ENCODE peak calls at places on chromosomes 13 and 19, in six cellular contexts. O, R, Q, N, P and U are unnamed samples.

GRCh38 chr19:34128558-34129250 is 43.6 kb upstream of the LSM14A start:
- DNase-seq in O (no peak), N (peak; percentile 62), P (no peak), Q (no peak), R (no peak), U (no peak)

GRCh38 chr19:13506550-13506878 is 235 bp upstream of the CACNA1A start:
- DNase-seq in R (peak; percentile 54), N (no peak), O (no peak), P (no peak), Q (no peak), U (no peak)

GRCh38 chr13:20828540-20829364 is 55.0 kb upstream of the EEF1AKMT1 start:
- DNase-seq in P (peak; percentile 45), O (no peak), N (peak; percentile 63), R (peak; percentile 64), Q (no peak), U (no peak)

GRCh38 chr19:45878043-45878794 is 7.7 kb downstream of the IRF2BP1 start:
- DNase-seq in N (no peak), O (no peak), R (no peak), P (no peak), Q (no peak), U (no peak)

GRCh38 chr13:19601749-19602725 is 31.4 kb upstream of the MPHOSPH8 start:
- DNase-seq in Q (no peak), N (no peak), O (peak; percentile 24), R (peak; percentile 27), P (peak; percentile 48), U (peak; percentile 18)

GRCh38 chr13:32409561-32410440 is 18.1 kb downstream of the N4BP2L1 start:
- DNase-seq in P (no peak), N (peak; percentile 24), Q (no peak), R (peak; percentile 63), O (no peak), U (no peak)

GRCh38 chr19:27865927-27866777 is 1346.8 kb downstream of the UQCRFS1 start:
- DNase-seq in Q (no peak), O (no peak), N (no peak), P (no peak), R (no peak), U (no peak)

GRCh38 chr13:37136187-37136586 is 30.7 kb upstream of the CSNK1A1L start:
- DNase-seq in N (peak; percentile 57), O (no peak), R (peak; percentile 17), Q (no peak), P (no peak), U (no peak)

GRCh38 chr19:27753622-27754021 is 1459.3 kb downstream of the UQCRFS1 start:
- DNase-seq in R (no peak), P (no peak), N (no peak), Q (no peak), O (no peak), U (no peak)

GRCh38 chr19:7502552-7502951 is 13.4 kb upstream of the ZNF358 start:
- DNase-seq in R (no peak), Q (no peak), N (no peak), P (no peak), O (no peak), U (no peak)

GRCh38 chr19:29680447-29680846 is 15.2 kb downstream of the PLEKHF1 start:
- DNase-seq in P (no peak), N (no peak), Q (no peak), O (no peak), R (no peak), U (peak; percentile 85)

GRCh38 chr19:41134616-41135015 is 20.4 kb downstream of the CYP2F1 start:
- DNase-seq in R (no peak), N (no peak), Q (no peak), P (no peak), O (no peak), U (no peak)

GRCh38 chr13:112174476-112175110 is 107.6 kb downstream of the SOX1 start:
- DNase-seq in R (no peak), P (no peak), N (no peak), O (no peak), Q (no peak), U (no peak)

GRCh38 chr19:14406645-14407331 is 12.4 kb downstream of the DDX39A start:
- DNase-seq in P (no peak), Q (no peak), O (no peak), N (no peak), R (no peak), U (peak; percentile 21)

GRCh38 chr13:32419862-32420261 is 8.1 kb downstream of the N4BP2L1 start:
- DNase-seq in P (no peak), N (no peak), R (no peak), Q (no peak), O (no peak), U (no peak)

GRCh38 chr19:33110201-33110910 is 21.6 kb upstream of the WDR88 start:
- DNase-seq in Q (no peak), P (peak; percentile 19), R (peak; percentile 87), O (no peak), N (peak; percentile 58), U (no peak)

GRCh38 chr13:39119422-39119821 is 81.2 kb downstream of the NHLRC3 start:
- DNase-seq in R (no peak), N (no peak), P (no peak), Q (no peak), O (no peak), U (no peak)

GRCh38 chr13:28568286-28568685 is 73.4 kb upstream of the FLT1 start:
- DNase-seq in Q (no peak), R (peak; percentile 62), P (no peak), O (peak; percentile 29), N (no peak), U (no peak)

GRCh38 chr13:91166714-91167511 is 180.6 kb upstream of the MIR17HG start:
- DNase-seq in Q (no peak), N (no peak), R (no peak), O (no peak), P (no peak), U (no peak)

GRCh38 chr19:31988256-31988655 is 357.2 kb upstream of the ZNF507 start:
- DNase-seq in Q (no peak), R (no peak), O (no peak), P (no peak), N (no peak), U (no peak)

GRCh38 chr19:12838893-12839656 is 760 bp downstream of the MAST1 start:
- DNase-seq in Q (no peak), R (no peak), O (no peak), N (no peak), P (no peak), U (no peak)

GRCh38 chr13:24116103-24116502 is 44.4 kb upstream of the SPATA13 start:
- DNase-seq in Q (no peak), R (no peak), P (no peak), O (no peak), N (no peak), U (no peak)

GRCh38 chr19:34274827-34275625 is 20.7 kb downstream of the GARRE1 start:
- DNase-seq in P (peak; percentile 59), O (no peak), N (peak; percentile 93), R (peak; percentile 96), Q (no peak), U (no peak)

GRCh38 chr13:36998624-36999041 is 507 bp downstream of the ALG5 start:
- DNase-seq in Q (no peak), R (no peak), O (no peak), P (peak; percentile 5), N (no peak), U (peak; percentile 27)

GRCh38 chr13:31200636-31200970 is 828 bp downstream of the B3GLCT start:
- DNase-seq in P (no peak), N (peak; percentile 5), Q (no peak), O (peak; percentile 37), R (no peak), U (no peak)

GRCh38 chr19:8151499-8152035 is 2.2 kb upstream of the FBN3 start:
- DNase-seq in Q (no peak), P (no peak), O (no peak), R (no peak), N (no peak), U (no peak)

GRCh38 chr19:4620675-4621074 is 18.6 kb upstream of the TNFAIP8L1 start:
- DNase-seq in Q (no peak), O (no peak), N (no peak), P (no peak), R (no peak), U (no peak)

GRCh38 chr19:3415695-3416094 is 49.3 kb downstream of the NFIC start:
- DNase-seq in O (no peak), Q (no peak), R (no peak), P (no peak), N (no peak), U (no peak)

GRCh38 chr13:65378943-65379519 is 1851.1 kb downstream of the PCDH9 start:
- DNase-seq in P (no peak), Q (no peak), N (peak; percentile 28), R (peak; percentile 27), O (no peak), U (no peak)
- TF ChIP-seq CTCF in P (no peak), Q (no peak), N (no peak), R (no peak), O (no peak), U (no peak)

DNA sequence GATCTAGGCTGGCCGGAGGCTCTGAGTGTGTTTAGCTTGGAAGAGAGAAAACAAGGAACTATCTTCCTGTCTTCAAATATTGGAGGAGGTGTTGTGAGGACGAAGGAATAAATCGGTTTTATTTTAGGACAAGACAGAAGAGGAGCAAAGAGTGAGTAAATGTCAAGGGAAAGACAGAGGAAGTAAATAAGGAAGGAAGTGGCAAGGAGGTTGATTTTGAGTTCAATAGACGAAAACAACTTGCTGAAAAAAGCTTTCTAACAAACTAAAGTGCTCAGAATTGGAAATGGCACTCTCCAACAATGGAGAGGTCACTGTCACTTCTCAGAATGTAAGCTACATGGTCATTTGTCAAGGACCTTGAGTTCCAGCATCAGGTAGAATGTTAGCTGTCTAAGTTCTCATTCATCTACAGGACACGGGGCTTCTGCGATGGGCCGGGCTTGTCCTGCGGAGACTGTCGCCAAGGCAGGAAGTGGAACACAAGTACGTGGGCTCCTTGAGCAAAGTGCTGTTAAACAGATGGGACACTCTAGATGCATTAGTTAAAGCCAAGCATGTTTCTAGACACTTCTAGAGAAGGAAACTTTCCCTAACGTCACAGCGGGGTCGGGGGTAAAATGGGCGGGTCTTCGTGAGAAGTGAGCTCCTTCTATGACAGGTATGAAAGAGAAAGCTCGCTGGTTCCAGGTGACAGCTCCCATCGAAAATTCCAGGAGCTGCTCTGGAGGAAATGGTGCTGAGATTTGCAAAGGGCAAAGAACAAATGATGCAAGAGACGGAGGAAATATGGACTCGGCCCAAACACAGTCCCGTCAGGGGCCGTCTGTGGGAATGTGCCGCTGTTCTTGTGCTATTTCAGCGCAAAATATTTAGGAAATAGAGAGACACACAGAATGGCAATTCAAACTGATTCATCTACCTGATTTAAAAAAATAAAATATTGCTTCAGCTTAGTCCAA is 103.9 kb upstream of the UBL3 start:
- DNase-seq in R (no peak), N (no peak), P (no peak), Q (no peak), O (no peak), U (no peak)
- TF ChIP-seq CTCF in R (no peak), N (no peak), P (no peak), Q (no peak), O (no peak), U (no peak)

DNA sequence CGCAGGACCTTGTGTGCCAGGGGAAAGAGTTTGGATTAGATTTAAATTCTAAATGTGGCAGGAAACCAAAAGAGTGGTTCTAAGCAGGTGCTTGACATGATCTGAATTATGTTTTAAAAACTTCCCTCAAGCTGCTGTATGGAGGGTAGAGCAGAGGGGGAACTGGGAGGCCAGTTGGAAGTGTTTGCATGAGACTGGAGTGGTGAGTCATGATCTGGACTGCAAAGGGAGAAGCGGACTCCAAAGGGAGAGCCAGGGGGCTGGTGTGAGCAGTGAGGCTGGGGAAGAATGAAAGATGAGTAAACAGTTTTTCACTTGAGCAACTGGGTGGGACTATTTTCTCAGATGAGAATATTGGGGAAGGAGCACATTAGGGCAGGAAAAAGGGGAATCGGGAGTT is 206.1 kb downstream of the DNAJC15 start:
- DNase-seq in N (peak; percentile 70), O (no peak), Q (no peak), R (peak; percentile 87), P (no peak), U (no peak)
- TF ChIP-seq CTCF in N (no peak), O (no peak), Q (no peak), R (no peak), P (no peak), U (no peak)

GRCh38 chr13:52845334-52845761 is 3.1 kb downstream of the PCDH8 start:
- DNase-seq in P (no peak), O (no peak), R (no peak), N (no peak), Q (no peak), U (no peak)
- TF ChIP-seq CTCF in P (peak; percentile 29), O (no peak), R (no peak), N (no peak), Q (no peak), U (no peak)